ENCODE peak calls at places on chromosomes 3 and 15, in four cellular contexts. D, K, U and V are unnamed samples.

GRCh38 chr3:127831723-127832172 is 9.4 kb upstream of the MGLL start:
- DNase-seq in D (peak), K (peak), U (peak), V (peak)

GRCh38 chr3:66722675-66723074 is 221.9 kb upstream of the LRIG1 start:
- DNase-seq in D (no peak), K (no peak), U (peak), V (peak)

GRCh38 chr3:177448987-177449975 is 252.0 kb upstream of the TBL1XR1 start:
- DNase-seq in D (no peak), K (no peak), U (peak), V (peak)

GRCh38 chr3:94069242-94069813 is 6.5 kb downstream of the NSUN3 start:
- DNase-seq in D (no peak), K (no peak), U (no peak), V (peak)

GRCh38 chr3:24180616-24181015 is 235.5 kb downstream of the NR1D2 start:
- DNase-seq in D (no peak), K (no peak), U (no peak), V (no peak)

GRCh38 chr3:50242778-50243551 is 7.0 kb downstream of the GNAI2 start:
- DNase-seq in D (no peak), K (no peak), U (no peak), V (peak)

GRCh38 chr3:23258110-23258509 is 55.0 kb downstream of the UBE2E2 start:
- DNase-seq in D (no peak), K (no peak), U (peak), V (no peak)

GRCh38 chr3:32004111-32004790 is 22.7 kb downstream of the ZNF860 start:
- DNase-seq in D (no peak), K (peak), U (peak), V (no peak)

GRCh38 chr3:170862618-170863374 is 7.2 kb downstream of the RPL22L1 start:
- DNase-seq in D (no peak), K (no peak), U (peak), V (no peak)

GRCh38 chr3:29642393-29643033 is 361.6 kb downstream of the RBMS3 start:
- DNase-seq in D (no peak), K (no peak), U (peak), V (peak)

GRCh38 chr15:89057506-89058133 is 30.6 kb upstream of the ABHD2 start:
- DNase-seq in D (peak), K (peak), U (peak), V (peak)

GRCh38 chr15:56286213-56286612 is 42.5 kb upstream of the RFX7 start:
- DNase-seq in D (no peak), K (no peak), U (peak), V (no peak)

GRCh38 chr15:89103481-89104171 is 15.4 kb downstream of the ABHD2 start:
- DNase-seq in D (no peak), K (no peak), U (no peak), V (no peak)

GRCh38 chr15:35753486-35753885 is 207.5 kb upstream of the DPH6 start:
- DNase-seq in D (no peak), K (no peak), U (no peak), V (no peak)

GRCh38 chr15:36358094-36358961 is 221.1 kb upstream of the CDIN1 start:
- DNase-seq in D (no peak), K (no peak), U (no peak), V (peak)

DNA sequence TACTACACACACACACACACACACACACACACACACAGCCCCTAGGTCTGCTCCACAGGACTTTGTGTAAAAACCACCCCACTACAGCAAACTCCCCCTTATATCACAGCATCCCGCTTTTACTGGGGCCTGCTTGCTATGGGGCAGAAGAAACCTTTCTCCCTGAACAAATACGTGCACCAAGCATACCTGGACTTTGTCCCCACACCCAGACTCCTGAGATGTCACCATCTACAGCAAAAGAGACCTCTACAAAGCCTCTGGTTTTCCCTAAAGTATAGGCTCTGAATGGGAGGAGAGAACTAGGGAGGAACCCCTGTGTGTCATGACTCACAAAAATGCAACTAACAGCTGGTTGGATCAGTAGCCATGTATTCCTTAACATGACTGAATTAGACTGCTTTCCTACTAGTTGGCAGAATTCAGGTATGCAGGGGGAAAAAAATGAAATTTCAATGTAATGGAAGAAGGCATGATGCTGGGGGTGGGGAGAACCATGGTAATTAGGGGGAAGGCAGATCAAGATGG is 46.0 kb downstream of the DAPK2 start:
- DNase-seq in D (no peak), K (no peak), U (no peak), V (no peak)
- H2BK15ac ChIP-seq in D (no peak), K (no peak), U (no peak), V (no peak)

GRCh38 chr3:42653560-42654330 is at the start of gene ZBTB47:
- DNase-seq in D (no peak), K (peak), U (peak), V (peak)
- H2BK15ac ChIP-seq in D (peak), K (no peak), U (no peak), V (peak)

GRCh38 chr15:80492874-80493273 is 88.7 kb downstream of the ARNT2 start:
- DNase-seq in D (no peak), K (no peak), U (no peak), V (no peak)

GRCh38 chr15:80492409-80492808 is 88.2 kb downstream of the ARNT2 start:
- DNase-seq in D (no peak), K (no peak), U (peak), V (no peak)

GRCh38 chr15:80495406-80495942 is 91.3 kb downstream of the ARNT2 start:
- DNase-seq in D (no peak), K (no peak), U (no peak), V (no peak)

GRCh38 chr15:80496101-80496500 is 91.9 kb downstream of the ARNT2 start:
- DNase-seq in D (no peak), K (peak), U (no peak), V (no peak)

GRCh38 chr15:80494311-80494710 is 90.1 kb downstream of the ARNT2 start:
- DNase-seq in D (no peak), K (no peak), U (peak), V (peak)
- H2BK15ac ChIP-seq in D (no peak), K (no peak), U (no peak), V (no peak)

GRCh38 chr3:43762486-43762885 is 71.7 kb downstream of the ABHD5 start:
- DNase-seq in D (no peak), K (no peak), U (no peak), V (no peak)

GRCh38 chr3:43758826-43759225 is 68.1 kb downstream of the ABHD5 start:
- DNase-seq in D (no peak), K (no peak), U (no peak), V (no peak)

GRCh38 chr3:43759297-43759782 is 68.6 kb downstream of the ABHD5 start:
- DNase-seq in D (no peak), K (no peak), U (peak), V (peak)

GRCh38 chr3:43764012-43764411 is 73.3 kb downstream of the ABHD5 start:
- DNase-seq in D (no peak), K (no peak), U (peak), V (no peak)

DNA sequence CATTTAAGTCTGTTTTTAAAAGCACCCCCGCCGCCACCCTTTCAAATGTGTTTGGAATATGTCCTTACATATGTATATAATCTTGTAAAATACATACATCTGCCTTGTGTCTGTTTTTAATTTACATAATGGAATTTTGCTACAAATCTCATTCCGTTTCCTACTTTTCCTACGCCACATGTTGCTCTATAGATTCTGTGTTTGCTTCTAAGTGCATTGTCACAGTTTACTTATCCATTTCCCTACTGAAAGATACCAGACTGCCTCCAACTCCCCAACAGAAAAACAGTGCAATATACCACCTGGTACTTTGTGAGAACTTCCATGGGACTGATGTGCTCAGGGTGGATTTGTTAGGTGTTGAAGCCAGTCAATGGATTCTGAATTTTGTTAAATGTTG is 70.2 kb downstream of the ABHD5 start:
- DNase-seq in D (no peak), K (no peak), U (no peak), V (no peak)
- H2BK15ac ChIP-seq in D (no peak), K (no peak), U (no peak), V (no peak)

GRCh38 chr3:119170821-119171220 is 2.6 kb upstream of the UPK1B start:
- DNase-seq in D (no peak), K (no peak), U (no peak), V (no peak)
- H2BK15ac ChIP-seq in D (no peak), K (no peak), U (no peak), V (no peak)

DNA sequence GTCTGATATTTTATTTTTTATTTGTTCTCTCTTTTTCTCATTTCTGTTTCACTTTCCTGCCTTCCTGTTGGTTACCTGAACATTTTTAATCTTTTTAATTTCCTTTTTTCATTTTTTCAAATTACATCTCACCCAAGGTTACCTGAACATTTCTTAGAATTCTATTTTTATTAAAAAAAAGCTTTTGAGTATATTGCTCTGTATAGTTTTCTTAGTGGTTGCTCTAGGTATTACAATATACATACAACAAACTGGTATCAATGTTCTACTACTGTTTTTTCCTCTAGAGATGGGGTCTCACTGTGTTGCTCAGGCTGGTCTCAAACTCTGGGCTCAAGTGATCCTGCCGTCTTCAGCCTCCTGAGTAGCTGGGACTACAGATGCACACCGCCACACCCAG is 79.4 kb downstream of the DHX30 start:
- DNase-seq in D (no peak), K (no peak), U (no peak), V (no peak)
- H2BK15ac ChIP-seq in D (no peak), K (no peak), U (no peak), V (no peak)

GRCh38 chr3:106731230-106731629 is 646.0 kb upstream of the CCDC54 start:
- DNase-seq in D (no peak), K (no peak), U (no peak), V (no peak)
- H2BK15ac ChIP-seq in D (no peak), K (no peak), U (no peak), V (no peak)

GRCh38 chr3:48473617-48473952 is 27.0 kb downstream of the ATRIP start:
- DNase-seq in D (no peak), K (no peak), U (no peak), V (no peak)

GRCh38 chr3:48474619-48475018 is 28.1 kb downstream of the ATRIP start:
- DNase-seq in D (no peak), K (peak), U (peak), V (no peak)

GRCh38 chr3:48475188-48475587 is 28.7 kb downstream of the ATRIP start:
- DNase-seq in D (no peak), K (no peak), U (no peak), V (no peak)

GRCh38 chr3:48472673-48472922 is 26.1 kb downstream of the ATRIP start:
- DNase-seq in D (no peak), K (no peak), U (no peak), V (no peak)

DNA sequence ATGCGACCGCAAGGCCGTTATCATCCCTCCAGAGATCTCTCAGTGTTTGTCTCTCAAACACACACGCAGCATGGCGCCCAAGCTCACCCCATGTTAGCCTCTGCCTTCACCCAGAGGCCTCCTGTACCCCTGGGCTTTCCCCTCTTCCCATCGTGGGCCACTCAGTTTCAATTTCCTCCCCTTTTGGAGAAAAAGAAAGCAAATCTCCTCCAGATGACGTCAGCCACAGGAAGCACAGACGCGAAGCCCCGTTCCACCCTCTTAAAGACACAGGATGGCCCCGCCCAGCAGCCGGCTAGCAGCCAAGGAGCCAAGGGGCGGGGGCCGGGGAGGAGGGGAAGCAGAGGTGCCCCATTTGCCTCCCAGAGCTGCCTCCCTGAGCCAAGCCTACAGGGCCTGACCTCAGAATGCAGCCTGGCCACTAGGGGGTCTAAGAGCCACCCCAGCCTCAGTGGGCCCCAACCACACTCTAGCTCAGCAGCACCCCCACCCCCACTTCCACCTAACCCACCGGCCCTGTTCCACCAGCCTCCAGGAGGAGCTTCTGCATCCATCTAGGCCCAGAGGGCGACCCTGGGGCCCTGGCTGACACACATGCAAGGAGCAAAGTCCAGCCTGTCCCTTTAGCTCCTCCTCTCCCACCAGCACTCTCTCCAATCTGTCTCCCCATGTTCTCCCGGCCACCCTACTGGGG is 26.5 kb downstream of the ATRIP start:
- DNase-seq in D (peak), K (peak), U (peak), V (peak)
- H2BK15ac ChIP-seq in D (peak), K (no peak), U (no peak), V (no peak)

GRCh38 chr3:125080077-125080476 is 24.3 kb upstream of the HEG1 start:
- DNase-seq in D (no peak), K (no peak), U (no peak), V (no peak)
- H2BK15ac ChIP-seq in D (no peak), K (no peak), U (no peak), V (no peak)